ENCODE peak calls at places on chromosomes 4 and X, in seven cellular contexts. P is heart left ventricle, Q is brain microvascular endothelial cell, F is fibroblast of the aortic adventitia, M is RWPE2, Y is tibial artery, K is HepG2. V is an unnamed sample.
A peak's percentile ranks its signal among the peaks of the same experiment; 100 is the strongest.

GRCh38 chr4:97235516-97235915 is 907.8 kb downstream of the STPG2 start:
- DNase-seq in P (no peak), Q (no peak), F (no peak), M (no peak), Y (no peak), K (no peak), V (no peak)

GRCh38 chrX:48958635-48959094 is 1.3 kb upstream of the OTUD5 start:
- DNase-seq in P (peak; percentile 20), Q (peak; percentile 65), F (peak; percentile 70), M (no peak), Y (peak; percentile 76), K (peak; percentile 21), V (peak; percentile 78)

GRCh38 chr4:86939123-86939522 is 4.3 kb downstream of the AFF1 start:
- DNase-seq in P (no peak), Q (no peak), F (no peak), M (no peak), Y (no peak), K (no peak), V (no peak)

GRCh38 chr4:26412381-26413372 is 77.6 kb downstream of the CCKAR start:
- DNase-seq in P (peak; percentile 61), Q (no peak), F (peak; percentile 77), M (no peak), Y (no peak), K (no peak), V (peak; percentile 56)

GRCh38 chr4:137819964-137820383 is 287.7 kb upstream of the PCDH18 start:
- DNase-seq in P (no peak), Q (peak; percentile 36), F (peak; percentile 75), M (no peak), Y (no peak), K (peak; percentile 45), V (no peak)

GRCh38 chr4:98674404-98675173 is 16.2 kb upstream of the TSPAN5 start:
- DNase-seq in P (no peak), Q (no peak), F (peak; percentile 8), M (no peak), Y (no peak), K (no peak), V (no peak)

GRCh38 chr4:125423124-125423523 is 108.4 kb downstream of the FAT4 start:
- DNase-seq in P (no peak), Q (no peak), F (no peak), M (no peak), Y (no peak), K (no peak), V (no peak)

GRCh38 chr4:82467442-82467841 is 37.1 kb downstream of the ENOPH1 start:
- DNase-seq in P (no peak), Q (no peak), F (peak; percentile 76), M (no peak), Y (no peak), K (peak; percentile 45), V (no peak)

GRCh38 chr4:6917445-6918241 is 8.0 kb downstream of the TBC1D14 start:
- DNase-seq in P (peak; percentile 65), Q (no peak), F (no peak), M (no peak), Y (no peak), K (peak; percentile 95), V (peak; percentile 89)

GRCh38 chrX:139724626-139725025 is 16.7 kb upstream of the MCF2 start:
- DNase-seq in P (no peak), Q (no peak), F (peak; percentile 29), M (no peak), Y (no peak), K (no peak), V (no peak)
- H3K4me3 ChIP-seq in P (no peak overlapping the region), Q (no peak overlapping the region), F (no peak overlapping the region), M (no peak overlapping the region), Y (no peak overlapping the region), K (no peak overlapping the region), V (no peak overlapping the region)

DNA sequence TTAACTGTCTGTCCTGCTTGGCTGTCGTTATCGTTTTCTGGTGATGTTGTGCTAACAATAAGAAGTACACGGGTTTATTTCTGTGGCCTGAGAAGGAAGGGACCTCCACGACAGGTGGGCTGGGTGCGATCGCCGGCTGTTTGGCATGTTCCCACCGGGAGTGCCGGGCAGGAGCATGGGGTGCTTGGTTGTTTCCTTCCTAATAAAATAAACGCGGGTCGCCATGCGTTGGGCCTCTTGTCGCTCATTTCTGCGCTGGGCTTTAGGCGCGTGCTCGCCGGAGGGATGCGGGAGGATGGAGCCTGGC is 711 bp upstream of the GDI1 start:
- DNase-seq in P (no peak), Q (no peak), F (no peak), M (no peak), Y (no peak), K (no peak), V (no peak)
- H3K4me3 ChIP-seq in P (peak overlapping the region; percentile 82), Q (peak overlapping the region; percentile 43), F (peak overlapping the region; percentile 44), M (peak overlapping the region; percentile 95), Y (peak overlapping the region; percentile 85), K (no peak overlapping the region), V (peak overlapping the region; percentile 79)

DNA sequence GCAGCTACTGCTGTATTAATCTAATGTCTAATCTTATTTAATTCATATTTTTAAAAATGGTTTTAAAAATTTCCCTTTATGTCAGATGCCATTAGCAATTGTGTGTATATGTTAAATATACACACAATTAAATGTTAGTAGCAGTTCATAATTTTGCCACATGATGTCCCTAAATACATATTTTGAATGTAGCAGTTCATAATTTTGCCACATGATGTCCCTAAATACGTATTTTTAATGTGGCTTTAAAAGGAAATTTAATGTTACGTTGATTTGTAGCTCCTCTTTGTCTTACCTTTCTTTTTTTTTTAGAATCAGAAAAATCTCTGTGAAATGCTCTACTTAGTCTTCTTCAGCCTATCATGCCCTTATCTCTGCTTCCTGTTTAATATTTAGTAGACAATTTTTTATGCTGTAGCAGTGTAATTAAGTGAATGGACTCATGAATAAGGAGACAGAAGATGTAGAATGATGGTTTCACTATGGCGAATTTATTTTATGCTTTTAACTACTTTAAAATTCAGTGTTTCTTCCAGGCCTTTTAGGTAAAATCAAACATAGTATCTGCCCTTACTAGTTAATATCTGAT is 26.1 kb downstream of the RBM46 start:
- DNase-seq in P (no peak), Q (no peak), F (peak; percentile 78), M (no peak), Y (no peak), K (peak; percentile 4), V (no peak)
- H3K4me3 ChIP-seq in P (no peak overlapping the region), Q (no peak overlapping the region), F (no peak overlapping the region), M (no peak overlapping the region), Y (no peak overlapping the region), K (no peak overlapping the region), V (no peak overlapping the region)

GRCh38 chr4:25069014-25069413 is 38.3 kb upstream of the LGI2 start:
- DNase-seq in P (no peak), Q (no peak), F (no peak), M (no peak), Y (no peak), K (peak; percentile 77), V (no peak)
- H3K4me3 ChIP-seq in P (no peak overlapping the region), Q (no peak overlapping the region), F (no peak overlapping the region), M (no peak overlapping the region), Y (no peak overlapping the region), K (no peak overlapping the region), V (no peak overlapping the region)

DNA sequence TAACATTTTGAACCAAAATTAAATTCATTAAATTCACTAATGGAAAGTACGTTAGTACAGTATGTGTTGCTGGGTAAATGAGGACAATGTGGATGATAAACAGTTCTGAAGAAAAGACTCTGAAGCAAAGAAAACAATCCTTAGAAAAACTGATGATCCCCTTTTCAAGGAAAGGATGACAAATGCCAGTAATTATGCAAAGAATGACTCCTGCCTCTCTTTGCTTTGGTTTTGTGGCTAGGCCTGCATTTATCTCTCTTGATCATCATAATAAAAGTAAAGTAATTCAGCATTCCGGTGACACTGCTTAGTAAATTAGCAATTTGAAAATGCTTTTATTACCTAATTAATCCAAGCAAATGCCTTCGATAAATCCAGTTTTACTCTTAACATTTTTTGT is 652.2 kb upstream of the DIPK2B start:
- DNase-seq in P (no peak), Q (peak; percentile 7), F (no peak), M (no peak), Y (no peak), K (no peak), V (no peak)
- H3K4me3 ChIP-seq in P (no peak overlapping the region), Q (no peak overlapping the region), F (no peak overlapping the region), M (no peak overlapping the region), Y (no peak overlapping the region), K (no peak overlapping the region), V (no peak overlapping the region)

GRCh38 chr4:15339732-15340131 is 88.1 kb upstream of the C1QTNF7 start:
- DNase-seq in P (no peak), Q (no peak), F (no peak), M (no peak), Y (no peak), K (no peak), V (no peak)
- H3K4me3 ChIP-seq in P (peak overlapping the region; percentile 13), Q (no peak overlapping the region), F (no peak overlapping the region), M (no peak overlapping the region), Y (peak overlapping the region; percentile 37), K (no peak overlapping the region), V (peak overlapping the region; percentile 21)

GRCh38 chr4:575281-576141 is 584 bp downstream of the TMEM271 start:
- DNase-seq in P (peak; percentile 36), Q (peak; percentile 52), F (peak; percentile 48), M (no peak), Y (no peak), K (no peak), V (peak; percentile 26)
- H3K4me3 ChIP-seq in P (no peak overlapping the region), Q (no peak overlapping the region), F (no peak overlapping the region), M (no peak overlapping the region), Y (peak overlapping the region; percentile 22), K (no peak overlapping the region), V (peak overlapping the region; percentile 32)

GRCh38 chr4:10114147-10114546 is 2.5 kb downstream of the WDR1 start:
- DNase-seq in P (no peak), Q (no peak), F (no peak), M (no peak), Y (no peak), K (no peak), V (no peak)

GRCh38 chr4:10115657-10116624 is 658 bp downstream of the WDR1 start:
- DNase-seq in P (peak; percentile 61), Q (no peak), F (peak; percentile 25), M (no peak), Y (peak; percentile 82), K (peak; percentile 58), V (peak; percentile 67)

GRCh38 chr4:10116625-10117423 is at the start of gene WDR1:
- DNase-seq in P (peak; percentile 97), Q (peak; percentile 93), F (peak; percentile 94), M (peak; percentile 96), Y (peak; percentile 99), K (peak; percentile 89), V (peak; percentile 98)

GRCh38 chr4:10114607-10115006 is 2.0 kb downstream of the WDR1 start:
- DNase-seq in P (no peak), Q (no peak), F (no peak), M (no peak), Y (no peak), K (no peak), V (no peak)

GRCh38 chr4:10115271-10115656 is 1.3 kb downstream of the WDR1 start:
- DNase-seq in P (no peak), Q (no peak), F (peak; percentile 60), M (no peak), Y (no peak), K (peak; percentile 82), V (no peak)
- H3K4me3 ChIP-seq in P (peak overlapping the region; percentile 87), Q (peak overlapping the region; percentile 84), F (peak overlapping the region; percentile 81), M (peak overlapping the region; percentile 89), Y (peak overlapping the region; percentile 86), K (peak overlapping the region; percentile 93), V (peak overlapping the region; percentile 83)

GRCh38 chr4:184466634-184467033 is 7.7 kb downstream of the IRF2 start:
- DNase-seq in P (no peak), Q (no peak), F (no peak), M (no peak), Y (no peak), K (no peak), V (no peak)
- H3K4me3 ChIP-seq in P (no peak overlapping the region), Q (no peak overlapping the region), F (no peak overlapping the region), M (no peak overlapping the region), Y (no peak overlapping the region), K (no peak overlapping the region), V (no peak overlapping the region)